ENCODE peak calls at places on chromosomes 11 and 22, in four cellular contexts. K, P, E and S are unnamed samples.

GRCh38 chr22:46031066-46031465 is 54.1 kb upstream of the WNT7B start:
- DNase-seq in K (no peak), P (no peak), E (no peak), S (no peak)

GRCh38 chr11:107439586-107440201 is 17.9 kb downstream of the CWF19L2 start:
- DNase-seq in K (no peak), P (no peak), E (no peak), S (no peak)

GRCh38 chr11:61480936-61481335 is 27.6 kb upstream of the LRRC10B start:
- DNase-seq in K (peak; percentile 93), P (no peak), E (no peak), S (no peak)

GRCh38 chr11:2551131-2551530 is 106.3 kb downstream of the KCNQ1 start:
- DNase-seq in K (no peak), P (no peak), E (no peak), S (no peak)

GRCh38 chr11:75891947-75892739 is 77.1 kb downstream of the UVRAG start:
- DNase-seq in K (no peak), P (no peak), E (no peak), S (no peak)

GRCh38 chr11:111541209-111542061 is 915 bp downstream of the LAYN start:
- DNase-seq in K (peak; percentile 9), P (peak; percentile 92), E (peak; percentile 26), S (no peak)

GRCh38 chr11:120525285-120526085 is 13.9 kb downstream of the GRIK4 start:
- DNase-seq in K (no peak), P (no peak), E (no peak), S (no peak)

GRCh38 chr11:117815262-117815803 is 9.2 kb downstream of the FXYD2 start:
- DNase-seq in K (no peak), P (no peak), E (no peak), S (peak; percentile 22)

GRCh38 chr11:72228229-72228843 is 3.8 kb downstream of the INPPL1 start:
- DNase-seq in K (no peak), P (no peak), E (no peak), S (no peak)

DNA sequence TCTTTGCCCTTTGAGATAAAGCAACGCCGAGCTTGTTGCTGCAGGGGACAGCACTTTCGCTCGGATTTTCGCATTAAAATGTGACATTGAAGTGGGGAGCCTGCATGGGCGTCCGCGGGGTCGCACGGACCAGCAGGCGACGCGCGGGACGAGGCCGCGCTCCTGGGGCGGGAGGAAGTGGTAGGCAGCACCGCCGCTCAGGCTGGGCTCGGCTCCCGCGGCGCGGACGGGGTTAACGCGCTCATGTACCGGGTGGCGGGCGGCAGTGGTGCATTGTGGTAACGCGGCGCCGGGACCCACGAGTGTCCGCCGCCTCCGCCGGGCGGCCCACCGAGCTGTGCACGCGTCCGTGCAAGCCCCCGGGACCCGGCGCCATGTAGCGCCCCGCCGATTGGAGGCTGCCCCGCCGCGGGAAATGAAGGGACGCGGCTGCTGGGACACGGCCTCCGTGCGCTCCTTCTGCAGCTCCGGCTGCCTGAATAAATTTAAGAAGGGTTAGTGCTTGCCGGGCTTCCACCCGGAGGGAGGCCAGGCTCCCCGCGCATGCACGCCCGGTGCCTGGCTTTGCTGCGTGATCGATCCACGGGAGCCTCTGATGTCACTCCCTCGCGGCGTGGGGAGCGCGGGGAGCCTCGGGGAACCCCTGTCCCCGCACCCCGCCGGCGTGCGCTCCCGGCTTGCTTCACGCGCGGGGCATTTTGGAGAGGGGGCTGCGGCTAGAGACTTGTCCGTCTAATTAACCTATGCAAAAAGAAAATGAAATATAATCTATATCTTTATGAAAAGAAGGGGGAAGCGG is 127.7 kb downstream of the OSBP2 start:
- DNase-seq in K (no peak), P (no peak), E (no peak), S (no peak)
- H3K4me3 ChIP-seq in K (peak overlapping the region; percentile 76), P (peak overlapping the region; percentile 62), E (peak overlapping the region; percentile 41), S (peak overlapping the region; percentile 9)

GRCh38 chr11:68382358-68382998 is 70.1 kb downstream of the LRP5 start:
- DNase-seq in K (no peak), P (no peak), E (no peak), S (no peak)
- H3K4me1 ChIP-seq in K (peaks cover 16% of the 10 kb centered on the region), P (peaks cover 20% of the 10 kb centered on the region), E (peaks cover 31% of the 10 kb centered on the region), S (no peaks in the 10 kb centered on the region)

DNA sequence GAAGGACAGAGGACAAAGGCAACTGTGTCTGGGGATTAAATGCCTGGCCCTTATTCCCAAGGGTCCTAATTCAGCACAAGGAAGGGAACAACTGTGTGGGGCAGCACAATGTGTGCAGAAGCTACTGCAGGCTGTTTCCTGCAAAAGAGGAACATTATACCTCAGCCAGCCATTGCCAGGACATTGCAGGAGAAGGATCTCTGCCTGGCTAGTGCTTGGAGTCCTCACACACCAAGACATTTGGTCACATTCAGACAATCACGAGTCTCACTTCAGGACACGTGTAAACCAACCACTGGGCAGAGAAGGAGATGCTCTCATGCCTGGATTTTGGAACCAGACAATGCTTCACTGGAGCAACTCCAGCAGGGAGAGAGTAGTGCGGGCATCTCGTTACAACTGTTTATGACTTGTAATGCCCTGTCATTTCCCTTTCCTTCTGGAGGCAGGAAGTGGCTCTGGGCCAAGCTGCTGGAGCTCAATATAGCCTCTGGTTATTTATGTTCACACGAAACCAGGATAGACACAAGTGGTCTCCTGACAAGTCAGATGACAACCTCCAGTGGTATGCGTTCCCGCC is 23.9 kb upstream of the ZC3H12C start:
- DNase-seq in K (no peak), P (peak; percentile 88), E (peak; percentile 70), S (no peak)
- H3K4me3 ChIP-seq in K (no peak overlapping the region), P (no peak overlapping the region), E (peak overlapping the region; percentile 7), S (no peak overlapping the region)

DNA sequence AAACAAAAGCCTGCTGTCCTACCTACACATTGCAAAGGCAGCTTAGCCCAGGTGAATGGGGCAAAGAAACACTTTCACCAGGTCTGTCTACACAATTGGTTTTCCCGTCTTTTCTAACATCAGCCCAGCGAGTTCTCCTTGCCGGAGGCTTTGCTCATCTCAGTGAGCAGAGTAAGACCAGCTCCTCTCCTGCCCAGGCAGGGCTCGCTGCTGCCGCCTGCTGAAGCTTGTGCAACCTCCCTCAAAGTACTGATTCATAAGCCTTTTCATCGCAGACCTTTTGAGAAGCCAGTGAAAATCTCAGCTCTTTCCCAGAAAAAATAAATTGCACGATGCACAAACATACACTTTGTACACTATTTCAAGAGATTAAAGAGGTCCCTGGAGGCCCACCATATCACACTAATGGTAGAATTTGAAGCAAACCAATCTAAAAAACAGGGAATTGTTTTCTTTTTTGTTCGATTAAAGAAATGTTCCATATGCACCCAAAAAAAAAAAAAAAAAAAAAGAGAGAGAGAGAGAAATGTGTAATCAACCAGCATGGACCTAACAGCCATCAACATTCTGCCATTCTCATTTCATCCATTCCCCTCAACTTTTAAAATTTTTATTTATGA is 328.1 kb upstream of the MPPED2 start:
- DNase-seq in K (peak; percentile 56), P (peak; percentile 48), E (no peak), S (peak; percentile 40)
- H3K4me1 ChIP-seq in K (peaks cover 2% of the 10 kb centered on the region), P (no peaks in the 10 kb centered on the region), E (no peaks in the 10 kb centered on the region), S (peaks cover 7% of the 10 kb centered on the region)

GRCh38 chr11:70901951-70902521 is 350.3 kb downstream of the SHANK2 start:
- DNase-seq in K (no peak), P (peak; percentile 7), E (no peak), S (no peak)
- H3K4me3 ChIP-seq in K (no peak overlapping the region), P (no peak overlapping the region), E (no peak overlapping the region), S (no peak overlapping the region)

DNA sequence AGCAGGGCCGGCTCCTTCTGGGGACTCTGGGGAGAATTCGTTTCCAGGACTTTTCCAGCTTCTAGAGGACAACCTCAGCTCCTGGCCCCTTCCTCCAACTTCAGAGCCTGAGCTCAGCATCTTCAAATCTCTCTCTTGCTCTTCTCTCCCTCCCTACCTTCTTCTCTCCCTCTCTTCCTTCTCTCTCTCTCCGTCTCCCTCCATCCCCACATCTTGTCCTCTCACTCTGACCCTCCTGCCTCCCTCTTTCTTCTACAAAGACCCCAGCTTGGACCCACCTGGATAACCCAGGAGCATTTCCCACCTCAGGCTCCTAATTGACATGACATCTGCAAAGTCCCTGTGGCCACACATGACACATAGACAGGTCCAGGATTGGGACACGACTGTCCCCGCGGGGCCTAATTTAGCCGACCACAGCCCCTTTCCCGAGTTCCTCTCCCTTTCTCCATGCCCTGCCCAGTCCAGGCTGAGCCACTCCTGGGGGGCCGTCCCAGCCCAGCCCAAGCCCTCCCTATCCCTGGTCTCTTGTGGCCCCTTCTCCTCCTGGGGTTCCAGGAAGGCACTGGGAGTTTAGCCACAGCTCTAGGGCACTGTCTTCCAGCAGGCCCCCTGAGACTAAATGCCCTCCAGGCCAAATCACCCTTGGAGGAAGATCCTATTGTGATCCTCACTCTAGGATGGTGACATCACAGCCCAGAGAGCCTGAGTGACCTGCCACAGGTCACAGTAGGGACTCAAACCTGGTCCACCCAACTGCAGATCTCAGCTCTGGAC is 36.9 kb downstream of the IGLL5 start:
- DNase-seq in K (no peak), P (no peak), E (no peak), S (no peak)
- H3K4me1 ChIP-seq in K (no peaks in the 10 kb centered on the region), P (no peaks in the 10 kb centered on the region), E (no peaks in the 10 kb centered on the region), S (no peaks in the 10 kb centered on the region)

DNA sequence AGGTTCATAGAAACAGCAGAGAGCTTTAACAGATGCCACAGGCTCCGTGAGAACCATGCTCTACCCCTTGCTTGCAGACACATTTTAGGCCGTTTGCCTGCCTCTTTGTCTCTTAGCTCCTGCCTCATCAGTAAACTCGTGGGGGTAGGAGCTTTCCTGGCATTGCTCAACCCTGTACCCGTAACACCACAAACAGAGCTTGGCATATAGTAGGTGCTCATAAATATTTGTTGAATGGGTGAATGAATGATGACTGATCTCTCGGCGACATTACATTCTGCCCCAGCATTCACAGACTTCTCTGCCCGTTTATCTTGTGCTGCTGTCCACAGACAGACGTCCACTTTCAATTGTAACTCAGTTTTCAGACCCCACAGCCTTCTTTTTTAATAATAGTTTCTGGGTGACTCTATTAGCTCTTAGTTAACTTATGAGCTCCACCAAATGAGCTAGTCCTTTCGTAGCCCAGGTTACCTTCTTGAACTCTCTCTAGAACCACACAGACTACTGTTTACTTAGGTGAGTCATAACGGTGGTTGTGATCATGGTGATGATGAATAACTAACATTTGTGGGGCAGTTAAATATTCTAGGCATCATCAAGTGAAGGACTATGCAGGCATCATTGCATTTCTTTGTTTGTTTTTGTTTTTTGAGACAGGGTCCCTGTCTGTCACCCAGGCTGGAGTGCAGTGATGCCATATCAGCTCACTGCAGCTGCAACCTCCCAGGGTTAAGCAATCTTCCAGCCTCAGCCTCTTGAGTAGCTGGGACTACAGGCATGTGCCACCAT is 188.4 kb downstream of the ADAMTS15 start:
- DNase-seq in K (no peak), P (peak; percentile 92), E (no peak), S (no peak)
- H3K4me3 ChIP-seq in K (no peak overlapping the region), P (no peak overlapping the region), E (no peak overlapping the region), S (no peak overlapping the region)

GRCh38 chr11:133951484-133952198 is 5.1 kb downstream of the IGSF9B start:
- DNase-seq in K (no peak), P (peak; percentile 4), E (no peak), S (no peak)
- H3K4me1 ChIP-seq in K (peaks cover 54% of the 10 kb centered on the region), P (peaks cover 2% of the 10 kb centered on the region), E (peaks cover 41% of the 10 kb centered on the region), S (peaks cover 33% of the 10 kb centered on the region)

GRCh38 chr22:50014053-50014501 is 1.5 kb upstream of the IL17REL start:
- DNase-seq in K (no peak), P (no peak), E (no peak), S (no peak)

GRCh38 chr22:50016308-50016987 is 3.9 kb upstream of the IL17REL start:
- DNase-seq in K (no peak), P (no peak), E (no peak), S (no peak)

GRCh38 chr22:50016988-50017700 is 4.6 kb upstream of the IL17REL start:
- DNase-seq in K (no peak), P (no peak), E (no peak), S (no peak)

GRCh38 chr22:50014655-50015401 is 2.3 kb upstream of the IL17REL start:
- DNase-seq in K (no peak), P (no peak), E (no peak), S (no peak)

GRCh38 chr22:50015451-50016307 is 3.1 kb upstream of the IL17REL start:
- DNase-seq in K (no peak), P (no peak), E (no peak), S (no peak)
- H3K4me3 ChIP-seq in K (no peak overlapping the region), P (no peak overlapping the region), E (no peak overlapping the region), S (no peak overlapping the region)